ENCODE peak calls at places on chromosome 15, in nine cellular contexts. One of them, this sample, is unnamed.

GRCh38 chr15:49847436-49847835 is 226.6 kb downstream of the DTWD1 start:
- DNase-seq in RWPE2: no peak
- DNase-seq in activated T-cell treated with anti-CD3 and anti-CD28 coated beads for 1 hour: no peak
- DNase-seq in AG09309: no peak
- DNase-seq in pancreas: no peak
- DNase-seq in GM10248: no peak
- DNase-seq in foreskin fibroblast: peak
- DNase-seq in nucleus accumbens: no peak
- DNase-seq in smooth muscle cell of the brain vasculature: no peak
- DNase-seq in this sample: peak

GRCh38 chr15:67927501-67928156 is 87.8 kb upstream of the RNU6-1 start:
- DNase-seq in AG09309: peak
- DNase-seq in GM10248: no peak
- DNase-seq in activated T-cell treated with anti-CD3 and anti-CD28 coated beads for 1 hour: no peak
- DNase-seq in nucleus accumbens: no peak
- DNase-seq in smooth muscle cell of the brain vasculature: peak
- DNase-seq in RWPE2: no peak
- DNase-seq in foreskin fibroblast: peak
- DNase-seq in pancreas: no peak
- DNase-seq in this sample: peak

GRCh38 chr15:99961011-99961441 is 227.8 kb upstream of the LYSMD4 start:
- DNase-seq in GM10248: peak
- DNase-seq in nucleus accumbens: no peak
- DNase-seq in RWPE2: peak
- DNase-seq in foreskin fibroblast: no peak
- DNase-seq in AG09309: no peak
- DNase-seq in pancreas: no peak
- DNase-seq in activated T-cell treated with anti-CD3 and anti-CD28 coated beads for 1 hour: no peak
- DNase-seq in smooth muscle cell of the brain vasculature: no peak
- DNase-seq in this sample: peak

GRCh38 chr15:89899303-89899946 is 5.6 kb upstream of the AP3S2 start:
- DNase-seq in activated T-cell treated with anti-CD3 and anti-CD28 coated beads for 1 hour: no peak
- DNase-seq in GM10248: no peak
- DNase-seq in nucleus accumbens: no peak
- DNase-seq in foreskin fibroblast: no peak
- DNase-seq in pancreas: no peak
- DNase-seq in RWPE2: no peak
- DNase-seq in smooth muscle cell of the brain vasculature: no peak
- DNase-seq in AG09309: no peak
- DNase-seq in this sample: no peak

GRCh38 chr15:20351448-20351961 is 190.1 kb downstream of the GOLGA6L6 start:
- DNase-seq in pancreas: peak
- DNase-seq in AG09309: no peak
- DNase-seq in foreskin fibroblast: no peak
- DNase-seq in activated T-cell treated with anti-CD3 and anti-CD28 coated beads for 1 hour: no peak
- DNase-seq in GM10248: peak
- DNase-seq in smooth muscle cell of the brain vasculature: no peak
- DNase-seq in nucleus accumbens: no peak
- DNase-seq in RWPE2: peak
- DNase-seq in this sample: no peak

GRCh38 chr15:63348392-63348791 is 33.3 kb downstream of the CA12 start:
- DNase-seq in GM10248: no peak
- DNase-seq in smooth muscle cell of the brain vasculature: no peak
- DNase-seq in foreskin fibroblast: peak
- DNase-seq in pancreas: peak
- DNase-seq in AG09309: no peak
- DNase-seq in activated T-cell treated with anti-CD3 and anti-CD28 coated beads for 1 hour: no peak
- DNase-seq in nucleus accumbens: no peak
- DNase-seq in RWPE2: no peak
- DNase-seq in this sample: peak

GRCh38 chr15:47754312-47754711 is 37.0 kb downstream of the SEMA6D start:
- DNase-seq in activated T-cell treated with anti-CD3 and anti-CD28 coated beads for 1 hour: no peak
- DNase-seq in foreskin fibroblast: no peak
- DNase-seq in GM10248: no peak
- DNase-seq in AG09309: no peak
- DNase-seq in RWPE2: no peak
- DNase-seq in smooth muscle cell of the brain vasculature: no peak
- DNase-seq in pancreas: no peak
- DNase-seq in nucleus accumbens: no peak
- DNase-seq in this sample: no peak

GRCh38 chr15:74134387-74135027 is 4.1 kb downstream of the ISLR2 start:
- DNase-seq in pancreas: peak
- DNase-seq in foreskin fibroblast: peak
- DNase-seq in nucleus accumbens: no peak
- DNase-seq in smooth muscle cell of the brain vasculature: no peak
- DNase-seq in RWPE2: peak
- DNase-seq in activated T-cell treated with anti-CD3 and anti-CD28 coated beads for 1 hour: no peak
- DNase-seq in AG09309: no peak
- DNase-seq in GM10248: no peak
- DNase-seq in this sample: peak

GRCh38 chr15:65194826-65195541 is 9.8 kb upstream of the CLPX start:
- DNase-seq in nucleus accumbens: no peak
- DNase-seq in AG09309: no peak
- DNase-seq in GM10248: no peak
- DNase-seq in RWPE2: no peak
- DNase-seq in pancreas: no peak
- DNase-seq in activated T-cell treated with anti-CD3 and anti-CD28 coated beads for 1 hour: no peak
- DNase-seq in foreskin fibroblast: peak
- DNase-seq in smooth muscle cell of the brain vasculature: no peak
- DNase-seq in this sample: no peak

GRCh38 chr15:64138542-64138941 is 13.0 kb upstream of the SNX22 start:
- DNase-seq in GM10248: no peak
- DNase-seq in activated T-cell treated with anti-CD3 and anti-CD28 coated beads for 1 hour: no peak
- DNase-seq in pancreas: no peak
- DNase-seq in foreskin fibroblast: no peak
- DNase-seq in AG09309: no peak
- DNase-seq in nucleus accumbens: no peak
- DNase-seq in RWPE2: no peak
- DNase-seq in smooth muscle cell of the brain vasculature: no peak
- DNase-seq in this sample: no peak

This sample was measured in RPMI7951.